ENCODE peak calls at places on chromosomes 2 and 18, in ten cellular contexts. One of them, this sample, is unnamed.
A peak's percentile ranks its signal among the peaks of the same experiment; 100 is the strongest.

GRCh38 chr2:142725386-142725785 is 152.1 kb upstream of the KYNU start:
- DNase-seq in brain microvascular endothelial cell: no peak
- DNase-seq in epithelial cell of proximal tubule: no peak
- DNase-seq in NB4: no peak
- DNase-seq in stimulated activated CD8-positive, alpha-beta memory T cell treated with anti-CD3 and anti-CD28 coated beads, Interleukin-4, amount 100 ng/mL, for 24 hours: no peak
- DNase-seq in right cardiac atrium: no peak
- DNase-seq in RWPE1: no peak
- DNase-seq in A172: no peak
- DNase-seq in hippocampal formation: no peak
- DNase-seq in choroid plexus epithelial cell: no peak
- DNase-seq in this sample: no peak

GRCh38 chr2:8628870-8629209 is 53.0 kb upstream of the ID2 start:
- DNase-seq in brain microvascular endothelial cell: no peak
- DNase-seq in epithelial cell of proximal tubule: no peak
- DNase-seq in NB4: no peak
- DNase-seq in stimulated activated CD8-positive, alpha-beta memory T cell treated with anti-CD3 and anti-CD28 coated beads, Interleukin-4, amount 100 ng/mL, for 24 hours: no peak
- DNase-seq in right cardiac atrium: no peak
- DNase-seq in RWPE1: no peak
- DNase-seq in A172: no peak
- DNase-seq in hippocampal formation: no peak
- DNase-seq in choroid plexus epithelial cell: no peak
- DNase-seq in this sample: no peak

GRCh38 chr18:46575851-46576250 is 81.2 kb downstream of the LOXHD1 start:
- DNase-seq in brain microvascular endothelial cell: no peak
- DNase-seq in epithelial cell of proximal tubule: no peak
- DNase-seq in NB4: no peak
- DNase-seq in stimulated activated CD8-positive, alpha-beta memory T cell treated with anti-CD3 and anti-CD28 coated beads, Interleukin-4, amount 100 ng/mL, for 24 hours: no peak
- DNase-seq in right cardiac atrium: no peak
- DNase-seq in RWPE1: no peak
- DNase-seq in A172: no peak
- DNase-seq in hippocampal formation: no peak
- DNase-seq in choroid plexus epithelial cell: no peak
- DNase-seq in this sample: no peak

GRCh38 chr2:108907822-108908716 is 81.0 kb downstream of the EDAR start:
- DNase-seq in brain microvascular endothelial cell: no peak
- DNase-seq in epithelial cell of proximal tubule: no peak
- DNase-seq in NB4: no peak
- DNase-seq in stimulated activated CD8-positive, alpha-beta memory T cell treated with anti-CD3 and anti-CD28 coated beads, Interleukin-4, amount 100 ng/mL, for 24 hours: no peak
- DNase-seq in right cardiac atrium: no peak
- DNase-seq in RWPE1: no peak
- DNase-seq in A172: no peak
- DNase-seq in hippocampal formation: no peak
- DNase-seq in choroid plexus epithelial cell: no peak
- DNase-seq in this sample: no peak

GRCh38 chr2:15677141-15677911 is 85.7 kb downstream of the DDX1 start:
- DNase-seq in brain microvascular endothelial cell: no peak
- DNase-seq in epithelial cell of proximal tubule: no peak
- DNase-seq in NB4: no peak
- DNase-seq in stimulated activated CD8-positive, alpha-beta memory T cell treated with anti-CD3 and anti-CD28 coated beads, Interleukin-4, amount 100 ng/mL, for 24 hours: no peak
- DNase-seq in right cardiac atrium: peak; percentile 74
- DNase-seq in RWPE1: no peak
- DNase-seq in A172: no peak
- DNase-seq in hippocampal formation: no peak
- DNase-seq in choroid plexus epithelial cell: peak; percentile 10
- DNase-seq in this sample: no peak

GRCh38 chr18:49716035-49716434 is 97.3 kb downstream of the ACAA2 start:
- DNase-seq in brain microvascular endothelial cell: no peak
- DNase-seq in epithelial cell of proximal tubule: no peak
- DNase-seq in NB4: no peak
- DNase-seq in stimulated activated CD8-positive, alpha-beta memory T cell treated with anti-CD3 and anti-CD28 coated beads, Interleukin-4, amount 100 ng/mL, for 24 hours: no peak
- DNase-seq in right cardiac atrium: no peak
- DNase-seq in RWPE1: no peak
- DNase-seq in A172: no peak
- DNase-seq in hippocampal formation: no peak
- DNase-seq in choroid plexus epithelial cell: no peak
- DNase-seq in this sample: no peak

GRCh38 chr2:43568226-43568625 is 27.6 kb downstream of the THADA start:
- DNase-seq in brain microvascular endothelial cell: no peak
- DNase-seq in epithelial cell of proximal tubule: no peak
- DNase-seq in NB4: no peak
- DNase-seq in stimulated activated CD8-positive, alpha-beta memory T cell treated with anti-CD3 and anti-CD28 coated beads, Interleukin-4, amount 100 ng/mL, for 24 hours: no peak
- DNase-seq in right cardiac atrium: no peak
- DNase-seq in RWPE1: no peak
- DNase-seq in A172: no peak
- DNase-seq in hippocampal formation: no peak
- DNase-seq in choroid plexus epithelial cell: no peak
- DNase-seq in this sample: no peak

GRCh38 chr18:10304853-10305252 is 149.6 kb upstream of the APCDD1 start:
- DNase-seq in brain microvascular endothelial cell: no peak
- DNase-seq in epithelial cell of proximal tubule: no peak
- DNase-seq in NB4: peak; percentile 54
- DNase-seq in stimulated activated CD8-positive, alpha-beta memory T cell treated with anti-CD3 and anti-CD28 coated beads, Interleukin-4, amount 100 ng/mL, for 24 hours: no peak
- DNase-seq in right cardiac atrium: no peak
- DNase-seq in RWPE1: peak; percentile 33
- DNase-seq in A172: no peak
- DNase-seq in hippocampal formation: no peak
- DNase-seq in choroid plexus epithelial cell: peak; percentile 28
- DNase-seq in this sample: no peak

GRCh38 chr2:240955306-240956101 is 42.9 kb upstream of the SNED1 start:
- DNase-seq in brain microvascular endothelial cell: no peak
- DNase-seq in epithelial cell of proximal tubule: no peak
- DNase-seq in NB4: no peak
- DNase-seq in stimulated activated CD8-positive, alpha-beta memory T cell treated with anti-CD3 and anti-CD28 coated beads, Interleukin-4, amount 100 ng/mL, for 24 hours: no peak
- DNase-seq in right cardiac atrium: no peak
- DNase-seq in RWPE1: no peak
- DNase-seq in A172: no peak
- DNase-seq in hippocampal formation: no peak
- DNase-seq in choroid plexus epithelial cell: no peak
- DNase-seq in this sample: no peak